ENCODE peak calls at places on chromosomes 11 and 22, in eight cellular contexts. C is progenitor cell of endocrine pancreas; A is iris pigment epithelial cell; U is NCI-H1092 treated with DMSO at 0.1 percent for 48 hours; P is kidney epithelial cell; S is activated gamma-delta T cell treated with anti-CD3 and anti-CD28 coated beads, Interleukin-2, amount 50 U/mL, for 16 hours; M is HFFc6; D is Calu3. Y is an unnamed sample.

GRCh38 chr11:118002541-118003019 is 16.4 kb downstream of the IL10RA start:
- DNase-seq in C (no peak), A (no peak), M (no peak), S (no peak), D (no peak), P (no peak), U (no peak), Y (no peak)

GRCh38 chr22:50112151-50113118 is 22.6 kb downstream of the MOV10L1 start:
- DNase-seq in P (peak), C (no peak), D (peak), U (no peak), M (peak), S (no peak), A (peak), Y (no peak)

GRCh38 chr11:128412847-128413791 is 174.2 kb downstream of the ETS1 start:
- DNase-seq in D (no peak), A (peak), M (no peak), C (no peak), S (no peak), P (no peak), U (no peak), Y (no peak)

GRCh38 chr11:124896071-124896750 is 1.5 kb downstream of the ROBO4 start:
- DNase-seq in P (no peak), C (no peak), D (no peak), U (no peak), A (no peak), M (peak), S (no peak), Y (no peak)

GRCh38 chr11:119791047-119791446 is 62.0 kb upstream of the NECTIN1 start:
- DNase-seq in S (no peak), C (no peak), A (no peak), M (no peak), D (no peak), U (no peak), P (no peak), Y (peak)

GRCh38 chr11:80815752-80816453 is 1375.1 kb upstream of the TENM4 start:
- DNase-seq in D (no peak), C (no peak), A (no peak), S (no peak), M (no peak), U (no peak), P (peak), Y (no peak)

GRCh38 chr11:47324520-47324919 is 28.0 kb downstream of the MYBPC3 start:
- DNase-seq in A (no peak), U (no peak), M (no peak), D (no peak), S (no peak), C (no peak), P (no peak), Y (no peak)

GRCh38 chr11:8354622-8355417 is 91.1 kb upstream of the LMO1 start:
- DNase-seq in A (no peak), P (no peak), C (no peak), M (no peak), D (peak), U (peak), S (no peak), Y (peak)

GRCh38 chr22:24142831-24143230 is 38.5 kb upstream of the SUSD2 start:
- DNase-seq in S (no peak), D (no peak), U (no peak), A (no peak), C (no peak), M (no peak), P (no peak), Y (no peak)

GRCh38 chr11:107472966-107473365 is 15.3 kb upstream of the CWF19L2 start:
- DNase-seq in U (no peak), A (no peak), M (no peak), P (no peak), C (no peak), S (no peak), D (no peak), Y (no peak)

GRCh38 chr11:86116996-86117705 is 48.3 kb upstream of the PICALM start:
- DNase-seq in A (peak), D (no peak), P (no peak), M (peak), C (no peak), U (no peak), S (no peak), Y (no peak)

GRCh38 chr22:44988671-44989070 is 21.1 kb downstream of the PHF21B start:
- DNase-seq in U (no peak), S (no peak), D (no peak), M (no peak), A (no peak), P (no peak), C (no peak), Y (no peak)

GRCh38 chr11:32005786-32006406 is 85.0 kb upstream of the RCN1 start:
- DNase-seq in M (peak), D (no peak), A (peak), P (peak), S (no peak), C (no peak), U (no peak), Y (no peak)

GRCh38 chr11:117697319-117697718 is 99.7 kb downstream of the DSCAML1 start:
- DNase-seq in C (no peak), D (no peak), M (no peak), S (no peak), U (no peak), P (no peak), A (no peak), Y (no peak)

GRCh38 chr11:106917973-106918372 is 100.3 kb downstream of the GUCY1A2 start:
- DNase-seq in D (peak), S (no peak), M (peak), A (peak), P (no peak), C (no peak), U (no peak), Y (no peak)

GRCh38 chr11:78417175-78417887 is at the start of gene GAB2:
- DNase-seq in P (no peak), U (no peak), M (no peak), C (peak), D (peak), A (no peak), S (no peak), Y (peak)

GRCh38 chr11:105937331-105937730 is 84.7 kb downstream of the MSANTD4 start:
- DNase-seq in D (no peak), S (no peak), P (peak), M (peak), U (no peak), C (no peak), A (peak), Y (no peak)